ENCODE peak calls at places on chromosome 17, in six cellular contexts. T, Z, F, M, B and Q are unnamed samples.

GRCh38 chr17:80146121-80147034 is 550 bp downstream of the EIF4A3 start:
- DNase-seq in T (peak), Z (peak), F (no peak), M (no peak), B (no peak), Q (peak)

GRCh38 chr17:14118951-14119350 is 49.6 kb downstream of the COX10 start:
- DNase-seq in T (no peak), Z (no peak), F (no peak), M (no peak), B (no peak), Q (no peak)

GRCh38 chr17:64459284-64459747 is 10.4 kb downstream of the MILR1 start:
- DNase-seq in T (no peak), Z (peak), F (peak), M (no peak), B (no peak), Q (no peak)

GRCh38 chr17:77174928-77175720 is 34.4 kb downstream of the SEC14L1 start:
- DNase-seq in T (no peak), Z (no peak), F (no peak), M (no peak), B (no peak), Q (no peak)

GRCh38 chr17:63960430-63960829 is 12.3 kb downstream of the SCN4A start:
- DNase-seq in T (no peak), Z (no peak), F (no peak), M (no peak), B (no peak), Q (no peak)

GRCh38 chr17:70989301-70989700 is 820.0 kb downstream of the KCNJ2 start:
- DNase-seq in T (no peak), Z (peak), F (no peak), M (no peak), B (no peak), Q (no peak)

GRCh38 chr17:77061711-77062110 is 79.1 kb upstream of the SEC14L1 start:
- DNase-seq in T (no peak), Z (no peak), F (no peak), M (no peak), B (no peak), Q (no peak)

GRCh38 chr17:36463916-36464764 is 22.3 kb upstream of the ZNHIT3 start:
- DNase-seq in T (peak), Z (peak), F (peak), M (peak), B (peak), Q (peak)

GRCh38 chr17:47998044-47998443 is 27.1 kb downstream of the CDK5RAP3 start:
- DNase-seq in T (no peak), Z (no peak), F (no peak), M (no peak), B (no peak), Q (no peak)

GRCh38 chr17:9750488-9750887 is 40.9 kb downstream of the DHRS7C start:
- DNase-seq in T (no peak), Z (no peak), F (no peak), M (no peak), B (no peak), Q (no peak)

GRCh38 chr17:64778367-64779290 is 116.5 kb upstream of the SMURF2 start:
- DNase-seq in T (no peak), Z (peak), F (no peak), M (no peak), B (no peak), Q (peak)

GRCh38 chr17:8386841-8387240 is 3.8 kb upstream of the RPL26 start:
- DNase-seq in T (no peak), Z (no peak), F (no peak), M (no peak), B (no peak), Q (no peak)

GRCh38 chr17:80512233-80512632 is 32.4 kb upstream of the RPTOR start:
- DNase-seq in T (no peak), Z (no peak), F (peak), M (no peak), B (peak), Q (no peak)

GRCh38 chr17:80264048-80264792 is 3.6 kb downstream of the RNF213 start:
- DNase-seq in T (peak), Z (no peak), F (no peak), M (no peak), B (no peak), Q (no peak)

GRCh38 chr17:50687200-50688066 is 20.3 kb downstream of the ANKRD40 start:
- DNase-seq in T (no peak), Z (peak), F (no peak), M (no peak), B (no peak), Q (no peak)

GRCh38 chr17:30332057-30332542 is 1.8 kb downstream of the TMIGD1 start:
- DNase-seq in T (peak), Z (peak), F (peak), M (no peak), B (no peak), Q (no peak)

GRCh38 chr17:81550285-81550684 is 1.9 kb downstream of the FAAP100 start:
- DNase-seq in T (no peak), Z (no peak), F (no peak), M (no peak), B (no peak), Q (no peak)

GRCh38 chr17:74499992-74500391 is 31.3 kb downstream of the CD300LB start:
- DNase-seq in T (no peak), Z (no peak), F (no peak), M (no peak), B (no peak), Q (no peak)

GRCh38 chr17:15185625-15185991 is 79.5 kb downstream of the PMP22 start:
- DNase-seq in T (no peak), Z (peak), F (no peak), M (no peak), B (peak), Q (no peak)

GRCh38 chr17:44333371-44333770 is 8.7 kb upstream of the SLC25A39 start:
- DNase-seq in T (no peak), Z (no peak), F (no peak), M (no peak), B (no peak), Q (no peak)

GRCh38 chr17:38582069-38582468 is 23.7 kb downstream of the SRCIN1 start:
- DNase-seq in T (no peak), Z (no peak), F (no peak), M (no peak), B (no peak), Q (no peak)

GRCh38 chr17:44795928-44796327 is 34.2 kb downstream of the GJC1 start:
- DNase-seq in T (no peak), Z (no peak), F (no peak), M (no peak), B (no peak), Q (peak)

GRCh38 chr17:41734139-41734948 is at the start of gene HAP1:
- DNase-seq in T (no peak), Z (peak), F (peak), M (peak), B (no peak), Q (peak)

GRCh38 chr17:72294487-72294893 is 173.7 kb downstream of the SOX9 start:
- DNase-seq in T (no peak), Z (no peak), F (no peak), M (no peak), B (no peak), Q (no peak)

GRCh38 chr17:80101946-80102706 is 745 bp downstream of the GAA start:
- DNase-seq in T (no peak), Z (peak), F (peak), M (no peak), B (no peak), Q (peak)

GRCh38 chr17:59756236-59756818 is 48.9 kb downstream of the VMP1 start:
- DNase-seq in T (no peak), Z (peak), F (peak), M (peak), B (peak), Q (no peak)

GRCh38 chr17:66177048-66177447 is 14.9 kb downstream of the CEP112 start:
- DNase-seq in T (no peak), Z (no peak), F (no peak), M (peak), B (no peak), Q (no peak)

GRCh38 chr17:78104540-78104941 is 24.0 kb downstream of the TMC6 start:
- DNase-seq in T (no peak), Z (no peak), F (no peak), M (no peak), B (no peak), Q (no peak)

GRCh38 chr17:38533706-38534497 is 71.8 kb downstream of the SRCIN1 start:
- DNase-seq in T (no peak), Z (no peak), F (no peak), M (no peak), B (no peak), Q (no peak)

GRCh38 chr17:247767-248166 is 66.3 kb upstream of the DOC2B start:
- DNase-seq in T (no peak), Z (no peak), F (no peak), M (peak), B (no peak), Q (no peak)

GRCh38 chr17:7582401-7583252 is 1.0 kb upstream of the MPDU1 start:
- DNase-seq in T (no peak), Z (no peak), F (no peak), M (no peak), B (no peak), Q (no peak)